ENCODE peak calls at places on chromosomes 11 and 22, in five cellular contexts. One of them, this sample, is unnamed.

GRCh38 chr11:113401718-113402117 is 14.1 kb downstream of the ANKK1 start:
- ATAC-seq in upper lobe of left lung: no peak
- ATAC-seq in GM12878: no peak
- ATAC-seq in K562: no peak
- ATAC-seq in HepG2: no peak
- ATAC-seq in this sample: peak; percentile 35

GRCh38 chr11:96567193-96567592 is 177.4 kb downstream of the JRKL start:
- ATAC-seq in GM12878: no peak
- ATAC-seq in upper lobe of left lung: no peak
- ATAC-seq in HepG2: peak; percentile 77
- ATAC-seq in K562: no peak
- ATAC-seq in this sample: no peak

GRCh38 chr22:46504586-46504985 is 32.8 kb downstream of the CELSR1 start:
- ATAC-seq in GM12878: peak; percentile 64
- ATAC-seq in upper lobe of left lung: no peak
- ATAC-seq in K562: no peak
- ATAC-seq in HepG2: no peak
- ATAC-seq in this sample: no peak

GRCh38 chr22:24601217-24602104 is 1.5 kb upstream of the GGT1 start:
- ATAC-seq in K562: no peak
- ATAC-seq in GM12878: peak; percentile 34
- ATAC-seq in upper lobe of left lung: peak; percentile 77
- ATAC-seq in HepG2: peak; percentile 61
- ATAC-seq in this sample: no peak

GRCh38 chr11:86257446-86257845 is 12.9 kb downstream of the EED start:
- ATAC-seq in GM12878: no peak
- ATAC-seq in HepG2: no peak
- ATAC-seq in K562: no peak
- ATAC-seq in upper lobe of left lung: no peak
- ATAC-seq in this sample: no peak

GRCh38 chr11:17538731-17539130 is 5.5 kb downstream of the USH1C start:
- ATAC-seq in HepG2: no peak
- ATAC-seq in GM12878: no peak
- ATAC-seq in upper lobe of left lung: no peak
- ATAC-seq in K562: no peak
- ATAC-seq in this sample: no peak

GRCh38 chr11:6629892-6630631 is 10.8 kb upstream of the TPP1 start:
- ATAC-seq in HepG2: no peak
- ATAC-seq in K562: no peak
- ATAC-seq in GM12878: no peak
- ATAC-seq in upper lobe of left lung: no peak
- ATAC-seq in this sample: no peak

GRCh38 chr11:86713552-86713951 is 41.1 kb upstream of the ME3 start:
- ATAC-seq in upper lobe of left lung: no peak
- ATAC-seq in HepG2: no peak
- ATAC-seq in GM12878: no peak
- ATAC-seq in K562: no peak
- ATAC-seq in this sample: no peak

GRCh38 chr11:34616830-34617504 is 3.9 kb upstream of the EHF start:
- ATAC-seq in K562: peak; percentile 12
- ATAC-seq in HepG2: no peak
- ATAC-seq in GM12878: no peak
- ATAC-seq in upper lobe of left lung: no peak
- ATAC-seq in this sample: no peak

GRCh38 chr11:130413383-130414106 is 14.9 kb downstream of the ADAMTS8 start:
- ATAC-seq in HepG2: no peak
- ATAC-seq in K562: no peak
- ATAC-seq in upper lobe of left lung: no peak
- ATAC-seq in GM12878: no peak
- ATAC-seq in this sample: peak; percentile 58

GRCh38 chr11:113698515-113698914 is 7.6 kb downstream of the TMPRSS5 start:
- ATAC-seq in upper lobe of left lung: no peak
- ATAC-seq in GM12878: no peak
- ATAC-seq in HepG2: peak; percentile 40
- ATAC-seq in K562: peak; percentile 47
- ATAC-seq in this sample: no peak

GRCh38 chr11:75760710-75761493 is 7.7 kb upstream of the DGAT2 start:
- ATAC-seq in HepG2: peak; percentile 26
- ATAC-seq in GM12878: no peak
- ATAC-seq in upper lobe of left lung: no peak
- ATAC-seq in K562: no peak
- ATAC-seq in this sample: no peak

GRCh38 chr11:114284021-114284420 is 12.2 kb upstream of the NNMT start:
- ATAC-seq in GM12878: no peak
- ATAC-seq in K562: no peak
- ATAC-seq in HepG2: no peak
- ATAC-seq in upper lobe of left lung: no peak
- ATAC-seq in this sample: no peak

GRCh38 chr11:6418958-6419611 is at the start of gene APBB1:
- ATAC-seq in upper lobe of left lung: peak; percentile 86
- ATAC-seq in GM12878: peak; percentile 60
- ATAC-seq in K562: peak; percentile 90
- ATAC-seq in HepG2: peak; percentile 81
- ATAC-seq in this sample: peak; percentile 90

GRCh38 chr11:15883349-15883961 is 472.9 kb downstream of the SOX6 start:
- ATAC-seq in K562: no peak
- ATAC-seq in HepG2: no peak
- ATAC-seq in upper lobe of left lung: no peak
- ATAC-seq in GM12878: no peak
- ATAC-seq in this sample: no peak

GRCh38 chr11:289145-289705 is 299 bp downstream of the PGGHG start:
- ATAC-seq in HepG2: no peak
- ATAC-seq in K562: peak; percentile 1
- ATAC-seq in upper lobe of left lung: no peak
- ATAC-seq in GM12878: peak; percentile 17
- ATAC-seq in this sample: peak; percentile 27

GRCh38 chr11:119742263-119742861 is 13.4 kb upstream of the NECTIN1 start:
- ATAC-seq in GM12878: no peak
- ATAC-seq in upper lobe of left lung: no peak
- ATAC-seq in K562: no peak
- ATAC-seq in HepG2: no peak
- ATAC-seq in this sample: no peak

GRCh38 chr11:9955387-9955786 is 291.5 kb downstream of the SWAP70 start:
- ATAC-seq in HepG2: no peak
- ATAC-seq in K562: no peak
- ATAC-seq in GM12878: no peak
- ATAC-seq in upper lobe of left lung: no peak
- ATAC-seq in this sample: no peak

GRCh38 chr11:62536301-62536957 is 10.2 kb downstream of the AHNAK start:
- ATAC-seq in HepG2: no peak
- ATAC-seq in K562: no peak
- ATAC-seq in GM12878: no peak
- ATAC-seq in upper lobe of left lung: no peak
- ATAC-seq in this sample: no peak

DNA sequence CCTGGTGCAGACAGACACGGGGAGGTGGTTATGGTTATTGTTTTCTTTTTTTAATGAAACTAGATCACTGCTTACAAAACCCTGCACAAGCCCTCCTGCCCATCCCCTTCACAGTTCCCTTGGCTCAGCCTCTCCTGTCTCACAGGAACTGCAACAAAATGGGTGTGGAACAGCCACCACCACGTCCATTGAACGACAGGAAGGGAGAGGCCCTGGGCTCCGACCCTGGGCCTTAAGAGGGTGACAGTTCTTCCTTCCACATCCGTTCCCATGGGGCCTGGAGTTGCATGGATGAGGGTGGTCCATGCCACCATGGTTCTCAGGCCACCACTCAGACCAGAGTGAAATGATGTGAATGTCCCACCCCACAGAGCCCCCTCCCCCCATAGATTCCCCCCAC is 15.7 kb downstream of the PRPF19 start:
- ATAC-seq in K562: peak; percentile 6
- ATAC-seq in HepG2: no peak
- ATAC-seq in upper lobe of left lung: no peak
- ATAC-seq in GM12878: no peak
- ATAC-seq in this sample: no peak
- TF ChIP-seq POLR2A in K562: no peak
- TF ChIP-seq POLR2A in HepG2: no peak
- TF ChIP-seq POLR2A in upper lobe of left lung: no peak
- TF ChIP-seq POLR2A in GM12878: no peak
- TF ChIP-seq POLR2A in this sample: no peak

GRCh38 chr22:19723165-19723989 is at the start of gene GP1BB:
- ATAC-seq in upper lobe of left lung: peak; percentile 52
- ATAC-seq in HepG2: peak; percentile 62
- ATAC-seq in K562: peak; percentile 82
- ATAC-seq in GM12878: peak; percentile 77
- ATAC-seq in this sample: no peak

GRCh38 chr22:19723990-19724827 is 870 bp downstream of the GP1BB start:
- ATAC-seq in upper lobe of left lung: no peak
- ATAC-seq in HepG2: peak; percentile 73
- ATAC-seq in K562: peak; percentile 70
- ATAC-seq in GM12878: peak; percentile 39
- ATAC-seq in this sample: no peak

GRCh38 chr22:19722915-19723164 is 499 bp upstream of the GP1BB start:
- ATAC-seq in upper lobe of left lung: no peak
- ATAC-seq in K562: no peak
- ATAC-seq in GM12878: no peak
- ATAC-seq in HepG2: no peak
- ATAC-seq in this sample: no peak

GRCh38 chr22:19727310-19728150 is 4.2 kb downstream of the GP1BB start:
- ATAC-seq in GM12878: no peak
- ATAC-seq in upper lobe of left lung: no peak
- ATAC-seq in HepG2: no peak
- ATAC-seq in K562: no peak
- ATAC-seq in this sample: no peak

DNA sequence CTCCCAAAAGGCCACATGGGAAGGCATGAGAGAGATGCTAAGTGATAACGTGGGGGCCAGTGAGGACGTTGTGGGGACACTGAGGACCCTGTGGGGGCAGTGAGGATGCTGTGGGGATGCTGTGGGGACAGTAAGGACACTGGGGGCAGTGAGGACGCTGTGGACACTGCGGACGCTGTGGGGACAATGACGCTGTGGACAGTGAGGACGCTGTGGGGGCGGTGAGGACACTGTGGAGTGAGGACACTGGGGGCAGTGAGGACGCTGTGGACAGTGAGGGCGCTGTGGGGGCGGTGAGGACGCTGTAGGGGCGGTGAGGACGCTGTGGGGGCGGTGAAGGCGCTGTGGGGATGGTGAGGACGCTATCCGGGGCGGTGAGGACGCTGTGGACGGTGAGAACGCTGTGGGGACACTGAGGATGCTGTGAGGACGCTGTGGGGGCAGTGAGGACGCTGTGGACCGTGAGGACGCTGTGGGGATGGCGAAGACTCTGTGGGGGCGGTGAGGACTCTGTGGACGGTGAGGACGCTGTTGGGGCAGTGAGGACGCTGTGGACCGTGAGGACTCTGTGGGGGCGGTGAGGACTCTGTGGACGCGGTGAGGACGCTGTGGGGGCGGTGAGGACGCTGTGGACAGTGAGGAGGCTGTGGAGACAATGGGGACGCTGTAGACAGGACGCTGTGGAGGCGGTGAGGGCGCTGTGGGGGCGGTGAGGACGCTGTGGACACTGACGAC is 1.8 kb downstream of the GP1BB start:
- ATAC-seq in upper lobe of left lung: no peak
- ATAC-seq in K562: no peak
- ATAC-seq in HepG2: no peak
- ATAC-seq in GM12878: no peak
- ATAC-seq in this sample: no peak
- TF ChIP-seq POLR2AphosphoS5 in upper lobe of left lung: no peak
- TF ChIP-seq POLR2AphosphoS5 in K562: no peak
- TF ChIP-seq POLR2AphosphoS5 in HepG2: no peak
- TF ChIP-seq POLR2AphosphoS5 in GM12878: no peak
- TF ChIP-seq POLR2AphosphoS5 in this sample: no peak

GRCh38 chr11:37280194-37280593 is 682.2 kb upstream of the RAG2 start:
- ATAC-seq in upper lobe of left lung: no peak
- ATAC-seq in HepG2: no peak
- ATAC-seq in K562: no peak
- ATAC-seq in GM12878: no peak
- ATAC-seq in this sample: no peak
- TF ChIP-seq EP300 in upper lobe of left lung: no peak
- TF ChIP-seq EP300 in HepG2: no peak
- TF ChIP-seq EP300 in K562: no peak
- TF ChIP-seq EP300 in GM12878: no peak
- TF ChIP-seq EP300 in this sample: no peak

DNA sequence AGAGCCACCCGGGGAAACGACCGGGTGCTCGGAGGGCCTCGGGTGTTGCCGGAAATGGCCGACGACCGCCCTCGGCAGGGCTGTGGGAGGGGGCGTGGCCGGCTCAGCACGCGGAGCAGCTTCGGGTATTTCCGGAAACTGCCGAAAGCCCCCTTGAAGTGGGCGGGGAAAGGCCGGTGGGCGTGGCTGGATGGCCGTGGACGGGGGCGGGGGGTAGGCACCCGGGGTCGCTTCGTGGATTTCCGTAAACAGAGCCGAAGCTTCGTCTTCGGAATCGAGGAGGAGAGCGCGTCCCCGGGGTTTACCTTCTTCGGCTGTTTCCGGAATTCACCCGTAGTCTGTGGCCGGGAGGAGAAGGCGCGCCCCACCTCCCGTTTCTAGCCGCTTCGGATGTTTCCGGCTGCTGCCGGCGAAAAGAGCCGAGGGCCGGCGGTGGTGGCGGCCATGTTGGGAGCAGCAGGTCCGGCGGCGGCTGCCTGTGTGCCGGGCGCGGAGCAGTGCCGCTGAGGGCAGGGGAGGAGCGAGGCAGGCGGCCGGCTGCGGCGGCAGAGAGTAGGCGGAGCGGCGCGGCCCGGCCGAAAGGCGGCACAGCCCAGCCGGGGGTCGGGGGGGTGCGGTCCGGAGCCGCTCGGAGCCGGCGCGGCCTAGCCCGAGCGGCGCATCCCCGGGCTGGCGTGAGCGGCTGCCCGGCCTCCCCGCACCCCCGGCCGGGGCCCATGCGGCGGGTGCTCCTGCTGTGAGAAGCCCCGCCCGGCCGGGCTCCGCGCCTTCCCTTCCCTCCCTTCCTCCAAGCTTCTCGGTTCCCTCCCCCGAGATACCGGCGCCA is at the start of gene MARK2:
- ATAC-seq in GM12878: peak; percentile 88
- ATAC-seq in upper lobe of left lung: peak; percentile 98
- ATAC-seq in K562: peak; percentile 93
- ATAC-seq in HepG2: peak; percentile 79
- ATAC-seq in this sample: peak; percentile 92
- TF ChIP-seq POLR2A in GM12878: peak; percentile 75
- TF ChIP-seq POLR2A in upper lobe of left lung: peak; percentile 28
- TF ChIP-seq POLR2A in K562: peak; percentile 62
- TF ChIP-seq POLR2A in HepG2: no peak
- TF ChIP-seq POLR2A in this sample: peak; percentile 61

DNA sequence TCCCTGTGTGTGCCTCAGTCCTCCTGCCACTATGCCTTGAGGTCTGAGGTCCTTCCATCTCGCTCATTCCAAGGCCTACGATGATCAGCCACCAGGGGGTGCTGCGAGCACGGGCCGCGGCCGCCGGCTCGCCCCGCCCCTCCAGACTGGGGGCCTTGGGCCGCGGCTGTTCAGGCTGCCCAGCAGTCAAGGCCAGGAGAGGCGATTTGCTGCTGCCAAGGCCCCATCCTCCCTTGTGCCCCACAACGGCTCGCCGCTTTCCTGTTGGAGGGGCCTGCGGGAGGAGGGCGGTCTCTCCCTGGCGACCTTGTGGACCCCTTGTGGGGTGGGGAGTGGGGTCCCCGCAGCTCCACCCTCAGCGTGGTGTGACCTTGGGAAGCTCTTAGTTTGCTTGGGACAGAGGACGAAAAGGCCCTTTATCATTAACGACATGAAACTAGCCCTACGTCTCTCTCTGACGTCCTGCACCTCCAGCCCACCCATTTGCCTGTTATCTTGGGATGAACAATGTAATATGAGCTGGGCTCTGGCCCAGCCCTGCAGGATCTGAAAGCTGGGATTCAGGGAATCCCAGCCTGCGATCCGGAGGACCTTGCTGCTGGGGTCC is 5.4 kb upstream of the GALR3 start:
- ATAC-seq in HepG2: peak; percentile 70
- ATAC-seq in GM12878: peak; percentile 96
- ATAC-seq in upper lobe of left lung: peak; percentile 92
- ATAC-seq in K562: peak; percentile 97
- ATAC-seq in this sample: peak; percentile 91
- TF ChIP-seq POLR2AphosphoS5 in HepG2: no peak
- TF ChIP-seq POLR2AphosphoS5 in GM12878: no peak
- TF ChIP-seq POLR2AphosphoS5 in upper lobe of left lung: no peak
- TF ChIP-seq POLR2AphosphoS5 in K562: peak; percentile 26
- TF ChIP-seq POLR2AphosphoS5 in this sample: no peak

This sample was measured in gastroesophageal sphincter.